ENCODE peak calls at places on chromosomes 5 and 9, in eight cellular contexts. V is PC-3, E is OCI-LY7, X is GM23338, R is SK-N-SH, C is MM.1S, W is neural progenitor cell, A is HCT116. J is an unnamed sample.

GRCh38 chr5:14165375-14166091 is 22.4 kb downstream of the TRIO start:
- DNase-seq in E (no peak), R (no peak), V (peak), C (no peak), X (no peak), A (peak), W (no peak), J (no peak)

GRCh38 chr5:176817369-176817841 is 7.0 kb downstream of the UNC5A start:
- DNase-seq in X (peak), E (no peak), C (no peak), A (no peak), W (peak), V (no peak), R (peak), J (peak)

GRCh38 chr9:95292226-95292625 is 25.3 kb downstream of the FANCC start:
- DNase-seq in E (no peak), V (no peak), W (no peak), X (no peak), C (no peak), R (no peak), A (no peak), J (no peak)

GRCh38 chr5:142095651-142096330 is 12.8 kb upstream of the NDFIP1 start:
- DNase-seq in R (no peak), E (no peak), X (no peak), C (no peak), A (no peak), V (no peak), W (no peak), J (no peak)

GRCh38 chr5:9207820-9208418 is 338.0 kb downstream of the SEMA5A start:
- DNase-seq in E (peak), A (peak), R (peak), W (peak), C (peak), X (peak), V (peak), J (peak)

GRCh38 chr9:88025411-88026132 is 51.2 kb upstream of the CDK20 start:
- DNase-seq in X (no peak), W (no peak), A (no peak), V (no peak), C (no peak), E (no peak), R (no peak), J (no peak)

GRCh38 chr9:137463194-137463930 is 4.2 kb upstream of the NSMF start:
- DNase-seq in X (no peak), A (no peak), V (no peak), C (no peak), R (no peak), W (no peak), E (no peak), J (no peak)

GRCh38 chr9:69923972-69924371 is 103.4 kb downstream of the CFAP95 start:
- DNase-seq in W (no peak), X (peak), A (no peak), C (no peak), V (no peak), E (no peak), R (no peak), J (no peak)

GRCh38 chr5:156411131-156411727 is 84.3 kb downstream of the SGCD start:
- DNase-seq in E (no peak), A (no peak), R (no peak), V (no peak), C (no peak), X (no peak), W (no peak), J (peak)

GRCh38 chr5:17896605-17897004 is 262.3 kb downstream of the TAF11L14 start:
- DNase-seq in R (no peak), A (no peak), X (no peak), C (no peak), W (no peak), V (no peak), E (no peak), J (peak)

GRCh38 chr5:180977852-180978251 is 10.8 kb upstream of the BTNL3 start:
- DNase-seq in X (no peak), C (no peak), A (no peak), V (peak), E (no peak), R (no peak), W (no peak), J (no peak)

GRCh38 chr5:127335381-127335780 is 44.8 kb downstream of the MEGF10 start:
- DNase-seq in C (no peak), A (no peak), E (no peak), R (no peak), W (no peak), X (no peak), V (no peak), J (no peak)

GRCh38 chr9:16921855-16922254 is 51.4 kb upstream of the BNC2 start:
- DNase-seq in E (no peak), C (no peak), R (no peak), V (peak), A (peak), W (no peak), X (peak), J (peak)

GRCh38 chr5:158807947-158808346 is 291.8 kb downstream of the EBF1 start:
- DNase-seq in V (no peak), E (no peak), X (no peak), A (no peak), R (no peak), W (no peak), C (no peak), J (no peak)

GRCh38 chr9:134209731-134210311 is 45.5 kb upstream of the RNU6ATAC start:
- DNase-seq in W (peak), V (no peak), R (peak), X (no peak), A (no peak), E (no peak), C (no peak), J (no peak)

GRCh38 chr5:146003852-146004251 is 67.5 kb downstream of the SH3RF2 start:
- DNase-seq in X (no peak), R (no peak), A (no peak), V (no peak), E (no peak), C (no peak), W (no peak), J (no peak)

GRCh38 chr9:103837940-103838339 is 256.2 kb upstream of the SMC2 start:
- DNase-seq in V (no peak), X (no peak), E (no peak), R (no peak), A (no peak), W (peak), C (no peak), J (no peak)

GRCh38 chr5:133421394-133421793 is 190.9 kb downstream of the FSTL4 start:
- DNase-seq in W (peak), A (no peak), R (peak), E (peak), C (no peak), V (peak), X (peak), J (peak)

GRCh38 chr5:138453630-138454029 is 11.6 kb upstream of the EGR1 start:
- DNase-seq in A (no peak), R (no peak), E (no peak), C (no peak), X (no peak), W (no peak), V (no peak), J (no peak)

GRCh38 chr5:172086312-172086975 is 80.0 kb upstream of the FBXW11 start:
- DNase-seq in V (no peak), W (no peak), R (no peak), X (no peak), E (no peak), A (no peak), C (no peak), J (no peak)

GRCh38 chr9:22446950-22447606 is 454 bp downstream of the DMRTA1 start:
- DNase-seq in R (peak), V (peak), X (peak), W (peak), C (peak), E (no peak), A (no peak), J (peak)

GRCh38 chr5:88695232-88695631 is 187.8 kb downstream of the MEF2C start:
- DNase-seq in R (no peak), C (no peak), W (no peak), E (no peak), V (no peak), A (no peak), X (no peak), J (no peak)

GRCh38 chr5:111820072-111820471 is 63.1 kb upstream of the NREP start:
- DNase-seq in C (no peak), A (no peak), W (peak), R (no peak), E (peak), V (peak), X (no peak), J (peak)

GRCh38 chr5:89282832-89283510 is 400.0 kb upstream of the MEF2C start:
- DNase-seq in A (peak), C (no peak), R (no peak), V (peak), X (no peak), W (no peak), E (no peak), J (peak)

GRCh38 chr5:172266071-172266675 is 17.4 kb downstream of the UBTD2 start:
- DNase-seq in A (no peak), W (no peak), C (no peak), R (no peak), E (no peak), V (no peak), X (peak), J (no peak)

GRCh38 chr9:28249424-28249823 is 676.1 kb upstream of the C9orf72 start:
- DNase-seq in V (no peak), R (no peak), A (no peak), W (no peak), C (no peak), E (no peak), X (no peak), J (no peak)

GRCh38 chr5:138096997-138097828 is 13.4 kb downstream of the WNT8A start:
- DNase-seq in W (no peak), R (no peak), E (no peak), V (peak), X (no peak), A (peak), C (no peak), J (no peak)

GRCh38 chr9:137682431-137682991 is 63.7 kb downstream of the EHMT1 start:
- DNase-seq in W (peak), V (no peak), X (no peak), A (no peak), C (peak), E (peak), R (no peak), J (no peak)

GRCh38 chr5:90017236-90017635 is 392.3 kb downstream of the CETN3 start:
- DNase-seq in C (no peak), E (no peak), V (no peak), R (no peak), X (peak), W (peak), A (no peak), J (no peak)

DNA sequence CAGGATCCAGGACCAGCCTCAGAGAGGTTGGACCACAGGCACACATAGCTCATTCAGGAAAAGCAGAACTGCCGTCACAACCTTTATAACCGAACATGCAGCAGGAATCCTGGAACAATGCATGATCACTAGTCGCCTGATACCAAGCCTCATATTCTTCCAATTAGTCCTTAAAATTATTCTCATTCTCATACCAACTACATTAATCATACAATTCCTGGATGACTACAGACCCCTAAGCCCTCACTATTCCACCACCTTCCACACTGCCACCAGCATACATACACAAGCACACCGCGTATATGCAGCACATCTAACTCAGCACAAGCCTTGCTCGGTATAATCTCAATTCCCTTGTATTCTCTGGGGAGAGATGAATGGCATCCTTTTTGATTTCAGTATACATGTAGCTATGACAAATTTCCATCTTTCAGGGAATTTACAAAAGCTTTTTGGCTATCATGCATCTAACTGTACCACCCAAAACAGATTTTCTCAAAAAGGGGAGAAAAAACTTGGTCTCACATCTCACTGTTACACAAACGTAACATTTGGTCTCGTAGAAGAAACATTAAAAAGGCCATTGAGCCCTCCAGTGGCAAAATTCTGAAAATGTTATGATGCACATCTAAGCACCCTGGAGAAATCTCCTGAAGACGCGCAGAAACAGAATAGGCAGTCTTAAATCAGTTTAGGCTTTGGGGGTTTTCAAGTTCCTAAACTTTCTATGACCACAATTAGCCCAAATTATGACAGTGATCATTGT is 46.2 kb downstream of the MCTP1 start:
- DNase-seq in A (no peak), W (no peak), X (no peak), E (no peak), C (no peak), R (no peak), V (peak), J (no peak)
- TF ChIP-seq CTCF in A (peak), W (peak), X (peak), E (peak), C (no peak), R (peak), V (peak), J (peak)

GRCh38 chr9:110650261-110650660 is 18.3 kb upstream of the MUSK start:
- DNase-seq in X (no peak), C (no peak), V (peak), E (no peak), R (no peak), A (no peak), W (no peak), J (no peak)
- TF ChIP-seq EZH2phosphoT487 in X (no peak), C (no peak), V (no peak), E (no peak), R (no peak), A (no peak), W (no peak), J (no peak)

GRCh38 chr5:140868721-140869554 is at the start of gene PCDHA11:
- DNase-seq in E (no peak), V (no peak), C (peak), A (peak), W (peak), X (peak), R (no peak), J (no peak)

GRCh38 chr5:140870221-140871201 is 1.8 kb downstream of the PCDHA11 start:
- DNase-seq in V (no peak), X (no peak), A (no peak), R (no peak), C (no peak), E (no peak), W (no peak), J (no peak)

GRCh38 chr5:140875085-140876065 is at the start of gene PCDHA12:
- DNase-seq in W (peak), V (peak), E (no peak), A (no peak), R (peak), C (no peak), X (peak), J (peak)

DNA sequence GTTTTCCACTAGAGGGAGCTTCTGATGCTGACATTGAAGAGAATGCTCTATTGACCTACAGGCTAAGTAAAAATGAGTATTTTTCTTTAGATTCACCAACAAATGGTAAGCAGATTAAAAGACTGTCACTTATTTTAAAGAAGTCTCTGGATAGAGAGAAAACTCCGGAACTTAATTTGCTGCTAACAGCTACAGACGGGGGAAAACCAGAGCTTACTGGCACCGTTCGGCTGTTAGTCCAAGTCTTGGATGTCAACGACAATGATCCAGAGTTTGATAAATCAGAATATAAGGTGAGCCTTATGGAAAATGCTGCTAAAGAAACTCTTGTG is 764 bp downstream of the PCDHA11 start:
- DNase-seq in W (no peak), V (no peak), R (no peak), A (peak), E (peak), X (no peak), C (no peak), J (no peak)
- TF ChIP-seq CTCF in W (peak), V (no peak), R (peak), A (peak), E (peak), X (peak), C (peak), J (peak)

DNA sequence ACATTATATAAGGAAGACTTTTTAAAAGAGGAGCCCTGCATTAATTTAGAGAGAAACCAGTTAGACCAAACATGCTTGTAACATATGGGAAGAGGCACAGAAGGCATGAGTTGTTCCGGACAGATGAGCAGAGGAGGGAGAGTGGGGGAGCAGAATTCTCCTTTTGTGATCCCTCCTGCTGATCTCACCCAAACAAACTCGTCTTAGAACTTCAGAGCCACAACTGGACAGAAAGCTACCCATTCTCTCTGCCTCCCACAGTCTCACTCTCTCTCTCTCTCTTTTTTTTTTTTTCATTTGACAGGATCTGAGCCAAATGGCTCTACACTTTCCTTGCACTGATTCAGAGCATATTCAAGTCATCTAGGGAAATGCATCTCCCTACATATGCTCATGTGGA is 196.0 kb upstream of the PAPPA start:
- DNase-seq in W (no peak), R (no peak), V (no peak), A (no peak), C (no peak), E (no peak), X (no peak), J (no peak)
- TF ChIP-seq EZH2phosphoT487 in W (no peak), R (no peak), V (no peak), A (no peak), C (no peak), E (no peak), X (no peak), J (no peak)

DNA sequence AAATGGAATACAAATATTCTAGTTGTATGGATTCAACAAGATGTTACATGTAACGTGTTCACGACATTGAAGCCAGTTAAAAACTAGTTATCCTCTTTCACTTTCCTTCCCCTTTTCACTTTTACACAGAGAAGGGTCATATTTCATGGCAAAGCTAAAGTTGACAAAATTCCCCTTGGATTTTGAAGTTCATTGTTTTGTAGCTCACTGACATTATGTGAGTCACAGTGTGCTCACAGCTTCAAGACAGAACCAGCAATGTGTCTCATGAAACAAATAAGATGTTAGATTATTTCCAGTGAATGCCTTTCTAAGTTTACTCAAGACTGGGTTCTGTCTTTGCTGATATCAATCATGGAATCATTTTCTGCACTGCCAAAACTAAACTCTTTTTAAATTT is 535.5 kb upstream of the GRIN3A start:
- DNase-seq in R (no peak), C (no peak), V (peak), A (no peak), W (no peak), X (no peak), E (no peak), J (no peak)
- TF ChIP-seq CTCF in R (no peak), C (no peak), V (no peak), A (no peak), W (no peak), X (no peak), E (no peak), J (no peak)

GRCh38 chr5:74073257-74073656 is 447.3 kb downstream of the ARHGEF28 start:
- DNase-seq in W (no peak), X (no peak), E (no peak), R (no peak), C (no peak), A (no peak), V (no peak), J (no peak)
- TF ChIP-seq EZH2phosphoT487 in W (no peak), X (no peak), E (no peak), R (no peak), C (no peak), A (no peak), V (no peak), J (no peak)

GRCh38 chr9:84513473-84513872 is 156.1 kb upstream of the NTRK2 start:
- DNase-seq in R (no peak), E (no peak), C (no peak), A (no peak), X (no peak), W (no peak), V (no peak), J (peak)
- TF ChIP-seq CTCF in R (no peak), E (no peak), C (no peak), A (no peak), X (no peak), W (no peak), V (no peak), J (no peak)

GRCh38 chr5:103487822-103488493 is 74.6 kb downstream of the NUDT12 start:
- DNase-seq in E (no peak), C (peak), V (no peak), R (no peak), X (no peak), A (no peak), W (no peak), J (no peak)

GRCh38 chr5:103490340-103490739 is 72.2 kb downstream of the NUDT12 start:
- DNase-seq in X (no peak), C (no peak), E (no peak), A (no peak), V (no peak), W (no peak), R (no peak), J (no peak)

GRCh38 chr5:103489293-103489692 is 73.3 kb downstream of the NUDT12 start:
- DNase-seq in E (no peak), V (no peak), X (no peak), C (no peak), R (no peak), A (no peak), W (no peak), J (no peak)

DNA sequence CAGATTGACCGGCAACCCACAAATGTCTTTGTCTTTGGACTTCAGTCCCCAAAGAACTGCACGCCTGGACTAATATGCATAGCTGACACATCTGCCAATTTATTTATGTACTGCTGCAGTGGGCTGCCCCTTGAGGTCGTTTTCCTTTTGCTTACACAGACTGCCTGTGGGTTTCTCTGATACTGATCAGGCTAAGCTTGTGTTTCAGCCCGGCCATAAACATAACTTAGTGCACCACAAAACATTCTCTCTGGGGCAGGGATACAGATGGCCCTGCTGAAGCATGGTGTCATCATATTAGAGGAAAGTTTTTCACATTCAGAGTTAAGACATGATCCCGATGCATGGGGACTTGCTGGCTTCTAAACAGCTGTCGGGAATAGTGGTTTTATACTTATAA is 75.3 kb downstream of the NUDT12 start:
- DNase-seq in X (no peak), R (peak), V (no peak), C (peak), A (no peak), W (no peak), E (no peak), J (peak)
- TF ChIP-seq EZH2phosphoT487 in X (no peak), R (no peak), V (no peak), C (no peak), A (no peak), W (no peak), E (no peak), J (no peak)

J was measured in hepatocyte.